ENCODE peak calls at places on chromosomes 4 and X, in six cellular contexts. F, T, I, S, A and Y are unnamed samples.

GRCh38 chr4:183873389-183874185 is 31.5 kb upstream of the STOX2 start:
- DNase-seq in F (no peak), T (no peak), I (no peak), S (no peak), A (no peak), Y (no peak)

GRCh38 chrX:142204522-142205433 is at the start of gene MAGEC2:
- DNase-seq in F (no peak), T (no peak), I (no peak), S (no peak), A (no peak), Y (no peak)

GRCh38 chr4:123651127-123651526 is 254.5 kb downstream of the SPRY1 start:
- DNase-seq in F (no peak), T (no peak), I (no peak), S (no peak), A (no peak), Y (no peak)

GRCh38 chr4:18033111-18034085 is 11.8 kb upstream of the LCORL start:
- DNase-seq in F (no peak), T (no peak), I (no peak), S (no peak), A (no peak), Y (no peak)

GRCh38 chrX:45842916-45843315 is 642.2 kb upstream of the DIPK2B start:
- DNase-seq in F (no peak), T (no peak), I (no peak), S (no peak), A (no peak), Y (no peak)

GRCh38 chr4:72701987-72702819 is 133.2 kb upstream of the ADAMTS3 start:
- DNase-seq in F (peak; percentile 56), T (no peak), I (peak; percentile 19), S (no peak), A (peak; percentile 1), Y (no peak)

GRCh38 chr4:86338989-86339388 is 20.9 kb downstream of the MAPK10 start:
- DNase-seq in F (no peak), T (no peak), I (no peak), S (no peak), A (no peak), Y (peak; percentile 9)

GRCh38 chr4:41413670-41414069 is 124.3 kb upstream of the LIMCH1 start:
- DNase-seq in F (no peak), T (no peak), I (no peak), S (no peak), A (no peak), Y (no peak)

GRCh38 chr4:42656736-42656985 is 244 bp downstream of the ATP8A1 start:
- DNase-seq in F (no peak), T (no peak), I (no peak), S (no peak), A (no peak), Y (no peak)

GRCh38 chr4:56215138-56215793 is 172.0 kb downstream of the AASDH start:
- DNase-seq in F (no peak), T (no peak), I (no peak), S (no peak), A (no peak), Y (no peak)

GRCh38 chr4:36024901-36025610 is 219.3 kb downstream of the ARAP2 start:
- DNase-seq in F (no peak), T (no peak), I (no peak), S (no peak), A (peak; percentile 80), Y (no peak)

GRCh38 chr4:158808399-158808798 is 39.6 kb downstream of the FNIP2 start:
- DNase-seq in F (no peak), T (no peak), I (no peak), S (no peak), A (no peak), Y (no peak)

GRCh38 chrX:154607370-154607769 is 11.7 kb downstream of the CTAG1B start:
- DNase-seq in F (no peak), T (no peak), I (no peak), S (no peak), A (peak; percentile 14), Y (no peak)